ENCODE peak calls at places on chromosomes 11 and 22, in seven cellular contexts. F, X, Z, M, P, N and E are unnamed samples.

GRCh38 chr11:88629496-88629895 is 292.0 kb upstream of the CTSC start:
- DNase-seq in Z (no peak), M (no peak), P (no peak), N (no peak), F (no peak), X (no peak), E (no peak)

GRCh38 chr11:33735166-33735425 is 1.1 kb downstream of the CD59 start:
- DNase-seq in M (no peak), X (peak; percentile 32), F (no peak), P (no peak), Z (no peak), N (no peak), E (no peak)

GRCh38 chr22:30202531-30203006 is 44.0 kb downstream of the LIF start:
- DNase-seq in P (peak; percentile 55), F (no peak), M (peak; percentile 69), X (peak; percentile 58), N (no peak), Z (no peak), E (no peak)

GRCh38 chr22:49571326-49571725 is 256.3 kb downstream of the BRD1 start:
- DNase-seq in P (no peak), F (no peak), M (no peak), Z (peak; percentile 42), N (no peak), X (no peak), E (no peak)

GRCh38 chr11:36257351-36257750 is 31.9 kb downstream of the COMMD9 start:
- DNase-seq in X (no peak), M (no peak), Z (no peak), P (no peak), F (no peak), N (no peak), E (no peak)

GRCh38 chr22:45064313-45065268 is 54.8 kb upstream of the PHF21B start:
- DNase-seq in N (no peak), F (no peak), X (no peak), P (no peak), Z (no peak), M (no peak), E (no peak)

GRCh38 chr22:50046019-50046415 is 12.1 kb downstream of the TTLL8 start:
- DNase-seq in N (no peak), F (no peak), M (no peak), P (no peak), Z (no peak), X (no peak), E (no peak)

GRCh38 chr22:49975543-49976389 is 15.2 kb downstream of the PIM3 start:
- DNase-seq in F (peak; percentile 10), M (peak; percentile 45), P (peak; percentile 31), Z (peak; percentile 73), N (peak; percentile 47), X (peak; percentile 4), E (peak; percentile 12)

GRCh38 chr22:41563051-41563711 is 2.4 kb downstream of the CSDC2 start:
- DNase-seq in X (no peak), M (no peak), F (no peak), N (no peak), Z (peak; percentile 83), P (peak; percentile 80), E (no peak)

GRCh38 chr11:104091281-104092071 is 55.0 kb downstream of the DDI1 start:
- DNase-seq in X (no peak), P (no peak), F (no peak), Z (no peak), M (no peak), N (no peak), E (no peak)

GRCh38 chr22:43985532-43985931 is 30.3 kb downstream of the SAMM50 start:
- DNase-seq in P (peak; percentile 46), X (no peak), M (peak; percentile 28), F (no peak), Z (no peak), N (no peak), E (no peak)

GRCh38 chr11:112012877-112013276 is 12.3 kb upstream of the DLAT start:
- DNase-seq in F (no peak), P (no peak), Z (no peak), M (no peak), N (no peak), X (no peak), E (no peak)

GRCh38 chr11:833849-834311 is 1.1 kb downstream of the CD151 start:
- DNase-seq in N (no peak), X (no peak), M (no peak), Z (no peak), F (no peak), P (no peak), E (no peak)

GRCh38 chr22:36865346-36865745 is 4.5 kb downstream of the NCF4 start:
- DNase-seq in P (no peak), N (no peak), Z (no peak), M (no peak), X (no peak), F (no peak), E (no peak)

GRCh38 chr11:85718126-85718943 is 32.3 kb upstream of the CCDC89 start:
- DNase-seq in X (no peak), F (no peak), N (no peak), M (no peak), P (no peak), Z (no peak), E (no peak)

GRCh38 chr11:33721291-33721840 is 14.9 kb downstream of the CD59 start:
- DNase-seq in N (no peak), F (no peak), X (no peak), M (no peak), Z (no peak), P (no peak), E (no peak)

GRCh38 chr11:59601788-59602187 is 13.8 kb downstream of the OSBP start:
- DNase-seq in Z (no peak), N (no peak), F (no peak), M (no peak), X (peak; percentile 37), P (no peak), E (no peak)

GRCh38 chr22:23035557-23036277 is 34.6 kb upstream of the GNAZ start:
- DNase-seq in F (no peak), P (no peak), X (no peak), N (no peak), Z (no peak), M (no peak), E (no peak)

GRCh38 chr11:105903113-105903512 is 118.9 kb downstream of the MSANTD4 start:
- DNase-seq in F (no peak), P (no peak), X (no peak), N (no peak), Z (no peak), M (no peak), E (no peak)

GRCh38 chr11:2700415-2701211 is 819 bp upstream of the KCNQ1OT1 start:
- DNase-seq in X (peak; percentile 78), Z (peak; percentile 91), N (no peak), M (peak; percentile 83), F (peak; percentile 75), P (peak; percentile 71), E (peak; percentile 73)

GRCh38 chr11:67055812-67056211 is 835 bp upstream of the RHOD start:
- DNase-seq in X (peak; percentile 40), P (no peak), F (no peak), N (no peak), Z (no peak), M (no peak), E (no peak)
- H3K4me3 ChIP-seq in X (no peak overlapping the region), P (peak overlapping the region; percentile 48), F (peak overlapping the region; percentile 69), N (no peak overlapping the region), Z (no peak overlapping the region), M (peak overlapping the region; percentile 72), E (peak overlapping the region; percentile 75)

GRCh38 chr11:10331548-10332289 is 26.8 kb downstream of the ADM start:
- DNase-seq in X (no peak), N (no peak), M (no peak), P (no peak), Z (no peak), F (no peak), E (no peak)
- H3K4me1 ChIP-seq in X (peaks cover 25% of the 10 kb centered on the region), N (no peaks in the 10 kb centered on the region), M (peaks cover 28% of the 10 kb centered on the region), P (peaks cover 14% of the 10 kb centered on the region), Z (peaks cover 6% of the 10 kb centered on the region), F (peaks cover 1% of the 10 kb centered on the region), E (peaks cover 23% of the 10 kb centered on the region)

GRCh38 chr11:60775420-60775961 is 9.6 kb upstream of the MS4A10 start:
- DNase-seq in Z (peak; percentile 91), F (peak; percentile 60), X (peak; percentile 91), N (peak; percentile 86), M (peak; percentile 74), P (peak; percentile 87), E (peak; percentile 73)

GRCh38 chr11:60780065-60780464 is 5.1 kb upstream of the MS4A10 start:
- DNase-seq in N (no peak), Z (no peak), F (no peak), M (no peak), P (no peak), X (no peak), E (no peak)

GRCh38 chr11:60777106-60777505 is 8.0 kb upstream of the MS4A10 start:
- DNase-seq in Z (peak; percentile 28), M (no peak), N (no peak), F (no peak), X (no peak), P (no peak), E (no peak)

GRCh38 chr11:60776167-60776566 is 9.0 kb upstream of the MS4A10 start:
- DNase-seq in M (no peak), Z (peak; percentile 36), X (no peak), F (no peak), P (no peak), N (no peak), E (no peak)

GRCh38 chr11:60777572-60777971 is 7.6 kb upstream of the MS4A10 start:
- DNase-seq in X (peak; percentile 35), M (no peak), N (no peak), Z (peak; percentile 81), F (no peak), P (no peak), E (peak; percentile 26)
- H3K4me3 ChIP-seq in X (no peak overlapping the region), M (no peak overlapping the region), N (no peak overlapping the region), Z (no peak overlapping the region), F (no peak overlapping the region), P (no peak overlapping the region), E (no peak overlapping the region)

GRCh38 chr11:64805481-64805880 is 2.5 kb upstream of the MAP4K2 start:
- DNase-seq in M (no peak), N (no peak), X (no peak), F (no peak), Z (no peak), P (no peak), E (no peak)
- H3K4me1 ChIP-seq in M (peaks cover 47% of the 10 kb centered on the region), N (peaks cover 39% of the 10 kb centered on the region), X (peaks cover 26% of the 10 kb centered on the region), F (peaks cover 14% of the 10 kb centered on the region), Z (no peaks in the 10 kb centered on the region), P (peaks cover 6% of the 10 kb centered on the region), E (peaks cover 48% of the 10 kb centered on the region)

GRCh38 chr11:32333335-32333991 is 101.9 kb downstream of the WT1 start:
- DNase-seq in N (no peak), Z (peak; percentile 85), M (peak; percentile 68), F (peak; percentile 50), X (peak; percentile 81), P (peak; percentile 63), E (peak; percentile 42)
- H3K4me3 ChIP-seq in N (peak overlapping the region; percentile 48), Z (peak overlapping the region; percentile 28), M (peak overlapping the region; percentile 57), F (peak overlapping the region; percentile 57), X (no peak overlapping the region), P (peak overlapping the region; percentile 28), E (peak overlapping the region; percentile 62)